ENCODE peak calls at places on chromosomes 4 and X, in four cellular contexts. R is A549; O is heart left ventricle; H is CD4-positive, alpha-beta T cell. D is an unnamed sample. For H3K9me3, the result is how much of the 10 kb centered on the place peaks cover.

GRCh38 chr4:85509882-85510631 is 35.1 kb downstream of the ARHGAP24 start:
- DNase-seq in H (no peak), O (no peak), R (no peak), D (no peak)

GRCh38 chr4:94819371-94819770 is 61.6 kb downstream of the BMPR1B start:
- DNase-seq in H (no peak), R (no peak), O (no peak), D (no peak)

GRCh38 chrX:154135458-154136229 is 8.4 kb upstream of the OPN1LW start:
- DNase-seq in R (no peak), O (no peak), H (no peak), D (no peak)

GRCh38 chrX:135295238-135295943 is 13.9 kb upstream of the ETDC start:
- DNase-seq in R (no peak), O (peak), H (peak), D (peak)

GRCh38 chr4:156906325-156906724 is 65.3 kb downstream of the PDGFC start:
- DNase-seq in O (no peak), H (no peak), R (no peak), D (no peak)

GRCh38 chrX:57172544-57172943 is 35.3 kb upstream of the SPIN2A start:
- DNase-seq in O (peak), R (no peak), H (no peak), D (peak)

GRCh38 chr4:119300388-119301131 is 21.4 kb downstream of the FABP2 start:
- DNase-seq in R (peak), O (peak), H (peak), D (peak)

GRCh38 chr4:182141046-182141445 is 102.2 kb upstream of the TENM3 start:
- DNase-seq in H (no peak), O (no peak), R (no peak), D (no peak)

GRCh38 chrX:153882086-153882498 is 3.9 kb downstream of the L1CAM start:
- DNase-seq in O (no peak), R (no peak), H (no peak), D (no peak)

GRCh38 chrX:107672955-107673378 is 44.7 kb downstream of the PRPS1 start:
- DNase-seq in O (peak), R (peak), H (peak), D (peak)

GRCh38 chr4:15182600-15183222 is 180.4 kb downstream of the CPEB2 start:
- DNase-seq in O (no peak), H (no peak), R (no peak), D (no peak)

GRCh38 chr4:59655996-59656395 is 1544.1 kb upstream of the ADGRL3 start:
- DNase-seq in R (no peak), H (no peak), O (no peak), D (peak)

GRCh38 chr4:184444215-184444952 is 30.0 kb downstream of the IRF2 start:
- DNase-seq in O (no peak), H (no peak), R (no peak), D (no peak)

GRCh38 chr4:113086172-113086695 is 36.8 kb downstream of the ANK2 start:
- DNase-seq in H (no peak), O (no peak), R (no peak), D (no peak)

GRCh38 chr4:102324725-102325124 is 20.6 kb downstream of the SLC39A8 start:
- DNase-seq in R (no peak), O (no peak), H (no peak), D (no peak)

GRCh38 chr4:78747328-78747946 is 28.7 kb upstream of the BMP2K start:
- DNase-seq in R (no peak), H (no peak), O (no peak), D (no peak)

GRCh38 chr4:47367761-47368160 is 95.7 kb downstream of the COMMD8 start:
- DNase-seq in R (no peak), O (no peak), H (no peak), D (no peak)

GRCh38 chrX:24658421-24658820 is 11.3 kb upstream of the PCYT1B start:
- DNase-seq in H (no peak), R (no peak), O (no peak), D (no peak)

GRCh38 chr4:184313710-184314659 is 96.3 kb upstream of the ENPP6 start:
- DNase-seq in R (no peak), H (no peak), O (no peak), D (no peak)

GRCh38 chrX:9681422-9681821 is 84.2 kb downstream of the GPR143 start:
- DNase-seq in R (no peak), H (no peak), O (no peak), D (no peak)

GRCh38 chr4:180951312-180951711 is 1291.9 kb upstream of the TENM3 start:
- DNase-seq in O (no peak), H (no peak), R (no peak), D (no peak)

GRCh38 chrX:132648870-132649269 is 160.0 kb upstream of the MBNL3 start:
- DNase-seq in R (no peak), H (no peak), O (no peak), D (no peak)

GRCh38 chrX:118975831-118976598 is 1.6 kb downstream of the LONRF3 start:
- DNase-seq in O (peak), R (peak), H (peak), D (peak)

GRCh38 chr4:41883988-41884737 is 51.1 kb upstream of the TMEM33 start:
- DNase-seq in H (no peak), O (no peak), R (no peak), D (no peak)

GRCh38 chrX:791479-792034 is 161.0 kb downstream of the SHOX start:
- DNase-seq in O (no peak), H (no peak), R (no peak), D (no peak)

GRCh38 chrX:39648548-39649254 is 449.1 kb downstream of the BCOR start:
- DNase-seq in O (peak), R (no peak), H (no peak), D (no peak)

GRCh38 chr4:144819591-144819990 is 173.6 kb downstream of the HHIP start:
- DNase-seq in R (no peak), O (no peak), H (no peak), D (no peak)

GRCh38 chrX:100874240-100874798 is at the start of gene NOX1:
- DNase-seq in R (no peak), O (no peak), H (no peak), D (no peak)

GRCh38 chr4:182760644-182761043 is 156.5 kb downstream of the DCTD start:
- DNase-seq in O (no peak), H (no peak), R (no peak), D (no peak)

GRCh38 chr4:121990489-121990888 is 38.6 kb upstream of the TRPC3 start:
- DNase-seq in O (no peak), R (no peak), H (no peak), D (no peak)

GRCh38 chr4:37890501-37891220 is at the start of gene TBC1D1:
- DNase-seq in R (no peak), O (peak), H (peak), D (peak)

GRCh38 chr4:171601091-171601490 is 212.1 kb upstream of the GALNTL6 start:
- DNase-seq in H (no peak), R (no peak), O (no peak), D (no peak)

GRCh38 chrX:125151146-125151545 is 168.5 kb upstream of the TEX13C start:
- DNase-seq in O (no peak), H (no peak), R (no peak), D (no peak)

GRCh38 chr4:168868856-168869201 is 141.2 kb downstream of the CBR4 start:
- DNase-seq in H (no peak), O (no peak), R (no peak), D (no peak)

GRCh38 chr4:94452476-94453300 is 946 bp downstream of the PDLIM5 start:
- DNase-seq in O (peak), H (no peak), R (peak), D (peak)

GRCh38 chrX:153726286-153727107 is 1.8 kb downstream of the ABCD1 start:
- DNase-seq in H (peak), O (peak), R (no peak), D (peak)

GRCh38 chrX:145506225-145506624 is 258.9 kb downstream of the SPANXN1 start:
- DNase-seq in R (no peak), H (no peak), O (no peak), D (no peak)
- H3K9me3 ChIP-seq in R (under half), H (under half), O (under half), D (under half)

DNA sequence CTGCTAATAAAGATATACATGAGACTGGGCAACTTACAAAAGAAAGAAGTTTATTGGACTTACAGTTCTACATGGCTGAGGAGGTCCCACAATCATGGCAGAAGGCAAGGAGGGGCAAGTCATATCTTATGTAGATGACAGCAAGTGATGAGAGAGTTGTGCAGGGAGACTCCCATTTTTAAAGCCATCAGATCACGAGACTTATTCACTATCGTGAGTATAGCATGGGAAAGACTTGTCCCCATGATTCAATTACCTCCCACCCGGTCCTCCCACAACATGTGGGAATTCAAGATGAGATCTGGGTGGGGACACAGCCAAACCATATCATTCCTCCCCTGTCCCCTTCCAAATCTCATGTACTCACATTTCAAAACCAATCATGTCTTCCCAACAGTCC is 50.9 kb upstream of the GRID2 start:
- DNase-seq in O (no peak), R (no peak), H (no peak), D (no peak)
- H3K9me3 ChIP-seq in O (under half), R (under half), H (under half), D (under half)

GRCh38 chr4:386708-387105 is 49.1 kb downstream of the ZNF141 start:
- DNase-seq in R (no peak), O (no peak), H (no peak), D (no peak)
- H3K9me3 ChIP-seq in R (under half), O (half or more), H (half or more), D (under half)

GRCh38 chrX:74023203-74023602 is 280.8 kb upstream of the ZCCHC13 start:
- DNase-seq in O (no peak), R (no peak), H (no peak), D (no peak)

GRCh38 chrX:74015379-74016019 is 288.5 kb upstream of the ZCCHC13 start:
- DNase-seq in R (peak), H (peak), O (peak), D (peak)

GRCh38 chrX:74018253-74018652 is 285.7 kb upstream of the ZCCHC13 start:
- DNase-seq in H (no peak), O (no peak), R (no peak), D (no peak)
- H3K9me3 ChIP-seq in H (under half), O (under half), R (under half), D (under half)

GRCh38 chr4:114922582-114922912 is 190.9 kb downstream of the NDST4 start:
- DNase-seq in R (no peak), H (no peak), O (no peak), D (no peak)

GRCh38 chr4:114921790-114922581 is 191.4 kb downstream of the NDST4 start:
- DNase-seq in R (no peak), O (no peak), H (no peak), D (no peak)

GRCh38 chr4:114926508-114926907 is 186.9 kb downstream of the NDST4 start:
- DNase-seq in R (no peak), O (no peak), H (no peak), D (no peak)

GRCh38 chr4:114924311-114924710 is 189.1 kb downstream of the NDST4 start:
- DNase-seq in O (no peak), H (no peak), R (no peak), D (no peak)

DNA sequence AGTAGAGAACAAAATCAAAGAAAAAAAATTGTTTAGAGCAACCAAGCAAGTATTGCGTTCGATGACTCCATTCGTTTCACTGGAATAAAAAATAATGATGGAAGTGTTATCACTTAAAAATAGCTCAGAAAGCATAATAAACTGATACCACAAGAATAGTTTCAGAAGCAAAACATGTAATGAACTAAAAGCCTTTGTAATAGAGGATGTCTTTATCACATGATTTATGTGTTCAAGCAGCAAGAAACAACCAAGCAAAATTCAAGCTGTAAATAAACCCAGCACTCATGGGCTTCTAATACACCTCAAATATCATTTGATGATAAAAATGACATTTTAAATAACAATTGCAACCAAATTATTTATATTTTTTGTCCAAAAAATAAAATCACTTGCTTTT is 192.2 kb downstream of the NDST4 start:
- DNase-seq in H (no peak), R (no peak), O (no peak), D (no peak)
- H3K9me3 ChIP-seq in H (under half), R (under half), O (under half), D (under half)

GRCh38 chrX:149499766-149500165 is 5.3 kb downstream of the IDS start:
- DNase-seq in H (no peak), R (no peak), O (no peak), D (no peak)
- H3K9me3 ChIP-seq in H (under half), R (under half), O (under half), D (under half)

DNA sequence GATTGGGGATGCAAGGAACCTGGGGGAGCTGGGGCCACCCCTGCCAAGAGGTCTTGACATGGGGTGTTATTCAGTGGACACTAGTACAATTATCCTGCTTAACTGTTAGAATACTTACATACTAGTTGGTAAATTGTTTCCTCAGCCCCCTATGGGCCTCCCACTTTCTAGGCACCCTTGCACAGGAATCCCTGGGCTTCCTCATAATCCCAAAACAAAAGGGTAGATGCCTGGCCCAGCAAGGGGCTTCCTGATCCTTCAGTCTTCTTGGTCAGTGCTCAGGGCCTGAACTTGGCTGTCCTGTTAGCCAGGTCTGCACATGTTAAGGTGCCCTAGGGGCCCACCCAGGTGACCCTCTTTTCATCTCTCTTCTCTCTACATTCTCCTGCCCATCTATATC is 48.7 kb upstream of the MSX1 start:
- DNase-seq in H (no peak), R (no peak), O (no peak), D (no peak)
- H3K9me3 ChIP-seq in H (under half), R (under half), O (under half), D (under half)

DNA sequence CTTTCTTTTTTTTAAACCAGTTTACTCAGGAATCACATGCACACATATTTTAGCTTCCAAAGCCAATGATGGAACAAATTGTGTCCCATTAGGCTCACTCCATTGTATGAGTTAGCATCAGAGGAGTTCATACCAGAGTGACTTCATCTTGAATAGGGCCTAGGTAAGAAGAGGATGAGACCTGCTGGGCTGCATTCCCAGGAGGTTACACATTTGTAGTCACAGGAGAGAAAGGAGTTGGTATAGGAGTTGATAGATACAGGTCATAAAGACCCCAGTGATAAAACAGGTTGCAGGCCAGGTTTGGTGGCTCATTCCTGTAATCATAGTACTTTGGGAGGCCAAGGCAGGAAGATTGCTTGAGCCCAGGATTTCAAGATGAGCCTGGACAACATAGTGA is 9.3 kb downstream of the PDGFRA start:
- DNase-seq in O (no peak), H (no peak), R (no peak), D (no peak)
- H3K9me3 ChIP-seq in O (under half), H (under half), R (under half), D (under half)